ENCODE peak calls at places on chromosomes 5 and 9, in nine cellular contexts. I is IMR-90, W is heart left ventricle, L is esophagus squamous epithelium, V is HepG2, T is stomach, K is HCT116, H is adrenal gland, E is right lobe of liver. M is an unnamed sample.

GRCh38 chr9:95008151-95008771 is 281.8 kb downstream of the AOPEP start:
- DNase-seq in L (no peak), E (no peak), H (no peak), T (no peak), W (no peak), K (no peak), I (no peak), V (peak; percentile 86), M (no peak)

GRCh38 chr9:129584136-129584535 is 36.8 kb downstream of the C9orf50 start:
- DNase-seq in E (no peak), I (peak; percentile 85), K (peak; percentile 85), H (peak; percentile 77), W (peak; percentile 79), T (peak; percentile 77), V (peak; percentile 82), L (no peak), M (peak; percentile 72)

GRCh38 chr5:132771559-132771998 is 5.5 kb downstream of the SEPTIN8 start:
- DNase-seq in T (no peak), L (no peak), K (no peak), W (peak; percentile 66), H (no peak), E (no peak), I (peak; percentile 67), V (peak; percentile 90), M (peak; percentile 45)

GRCh38 chr5:134649163-134649916 is 755 bp downstream of the SEC24A start:
- DNase-seq in K (no peak), I (peak; percentile 8), L (no peak), E (peak; percentile 55), T (peak; percentile 31), W (no peak), H (peak; percentile 61), V (no peak), M (peak; percentile 50)

GRCh38 chr9:91419222-91420191 is 4.1 kb downstream of the NFIL3 start:
- DNase-seq in K (peak; percentile 90), I (peak; percentile 97), H (peak; percentile 89), V (peak; percentile 92), T (peak; percentile 53), W (peak; percentile 18), E (peak; percentile 69), L (no peak), M (peak; percentile 82)

GRCh38 chr5:172748341-172748843 is 22.6 kb downstream of the DUSP1 start:
- DNase-seq in W (peak; percentile 90), V (no peak), T (no peak), H (no peak), E (peak; percentile 61), I (no peak), K (no peak), L (no peak), M (no peak)

GRCh38 chr5:125298711-125299379 is 552.4 kb upstream of the ZNF608 start:
- DNase-seq in H (no peak), T (no peak), V (no peak), L (no peak), E (no peak), K (no peak), I (no peak), W (no peak), M (no peak)

GRCh38 chr5:112917453-112918005 is 4.5 kb downstream of the REEP5 start:
- DNase-seq in W (no peak), T (no peak), K (no peak), I (peak; percentile 49), L (no peak), H (no peak), V (peak; percentile 28), E (no peak), M (no peak)

GRCh38 chr5:12175914-12176585 is 271.8 kb upstream of the CTNND2 start:
- DNase-seq in H (no peak), L (no peak), W (no peak), I (no peak), E (no peak), T (no peak), V (no peak), K (no peak), M (no peak)

GRCh38 chr5:94893404-94894145 is 275.1 kb downstream of the SLF1 start:
- DNase-seq in E (no peak), L (no peak), I (peak; percentile 4), T (no peak), K (peak; percentile 34), H (no peak), W (no peak), V (no peak), M (no peak)

GRCh38 chr5:127184841-127185240 is 105.8 kb upstream of the MEGF10 start:
- DNase-seq in H (no peak), I (no peak), E (no peak), K (no peak), T (no peak), L (no peak), W (no peak), V (no peak), M (no peak)

GRCh38 chr5:33260098-33260497 is 180.7 kb upstream of the TARS1 start:
- DNase-seq in I (peak; percentile 42), H (no peak), L (no peak), V (no peak), K (no peak), E (no peak), W (no peak), T (no peak), M (no peak)

GRCh38 chr9:27791311-27791710 is 218.0 kb upstream of the C9orf72 start:
- DNase-seq in H (no peak), W (no peak), T (no peak), L (no peak), K (no peak), I (no peak), E (no peak), V (no peak), M (no peak)

GRCh38 chr5:16464664-16465543 is 696 bp downstream of the ZNF622 start:
- DNase-seq in H (no peak), E (no peak), T (no peak), W (peak; percentile 24), I (no peak), K (no peak), L (no peak), V (no peak), M (no peak)

GRCh38 chr5:133348406-133348805 is 263.9 kb downstream of the FSTL4 start:
- DNase-seq in T (no peak), I (no peak), H (no peak), K (no peak), V (no peak), W (no peak), E (no peak), L (no peak), M (no peak)

GRCh38 chr9:9341203-9341602 is 1271.6 kb downstream of the PTPRD start:
- DNase-seq in T (no peak), V (no peak), L (no peak), K (no peak), H (no peak), I (no peak), W (no peak), E (no peak), M (no peak)

GRCh38 chr5:58459276-58459859 is 518 bp downstream of the PLK2 start:
- DNase-seq in E (peak; percentile 51), V (peak; percentile 1), T (peak; percentile 34), H (peak; percentile 17), I (peak; percentile 38), K (no peak), W (peak; percentile 33), L (no peak), M (peak; percentile 8)

GRCh38 chr9:33287087-33287490 is 3.2 kb upstream of the NFX1 start:
- DNase-seq in I (peak; percentile 75), V (peak; percentile 67), E (no peak), W (peak; percentile 44), L (no peak), H (peak; percentile 73), K (peak; percentile 46), T (peak; percentile 55), M (peak; percentile 58)

DNA sequence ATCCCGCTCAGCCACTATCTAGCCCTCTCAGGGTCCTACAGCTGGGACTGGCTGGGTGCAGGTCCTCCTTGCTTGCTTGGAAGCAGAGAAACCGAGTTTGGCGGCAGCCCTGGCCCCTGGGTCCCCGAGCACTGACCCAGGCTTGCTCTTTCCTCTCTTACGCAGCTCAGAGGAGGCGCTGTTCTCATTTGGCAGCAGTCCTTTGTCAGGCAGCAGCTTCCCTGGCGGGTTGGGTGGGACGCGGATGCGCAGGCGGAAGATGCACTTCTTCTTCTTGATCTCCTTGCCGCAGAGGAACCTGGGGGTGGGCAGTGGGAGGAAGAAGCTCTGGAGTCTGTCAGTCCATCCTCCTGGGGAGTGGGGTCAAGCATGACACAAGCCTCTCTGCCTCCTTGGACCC is 14.5 kb downstream of the PHF19 start:
- DNase-seq in K (no peak), T (no peak), L (no peak), V (no peak), I (no peak), E (no peak), H (no peak), W (no peak), M (no peak)
- TF ChIP-seq POLR2A in K (no peak), T (no peak), L (no peak), V (no peak), I (no peak), E (no peak), H (no peak), W (no peak), M (no peak)

GRCh38 chr5:163503106-163504090 is 2.0 kb upstream of the MAT2B start:
- DNase-seq in E (peak; percentile 48), I (peak; percentile 82), L (no peak), W (peak; percentile 48), V (peak; percentile 67), K (peak; percentile 69), T (peak; percentile 57), H (peak; percentile 78), M (peak; percentile 35)
- TF ChIP-seq POLR2A in E (peak; percentile 48), I (no peak), L (no peak), W (peak; percentile 40), V (no peak), K (peak; percentile 46), T (no peak), H (peak; percentile 91), M (no peak)

DNA sequence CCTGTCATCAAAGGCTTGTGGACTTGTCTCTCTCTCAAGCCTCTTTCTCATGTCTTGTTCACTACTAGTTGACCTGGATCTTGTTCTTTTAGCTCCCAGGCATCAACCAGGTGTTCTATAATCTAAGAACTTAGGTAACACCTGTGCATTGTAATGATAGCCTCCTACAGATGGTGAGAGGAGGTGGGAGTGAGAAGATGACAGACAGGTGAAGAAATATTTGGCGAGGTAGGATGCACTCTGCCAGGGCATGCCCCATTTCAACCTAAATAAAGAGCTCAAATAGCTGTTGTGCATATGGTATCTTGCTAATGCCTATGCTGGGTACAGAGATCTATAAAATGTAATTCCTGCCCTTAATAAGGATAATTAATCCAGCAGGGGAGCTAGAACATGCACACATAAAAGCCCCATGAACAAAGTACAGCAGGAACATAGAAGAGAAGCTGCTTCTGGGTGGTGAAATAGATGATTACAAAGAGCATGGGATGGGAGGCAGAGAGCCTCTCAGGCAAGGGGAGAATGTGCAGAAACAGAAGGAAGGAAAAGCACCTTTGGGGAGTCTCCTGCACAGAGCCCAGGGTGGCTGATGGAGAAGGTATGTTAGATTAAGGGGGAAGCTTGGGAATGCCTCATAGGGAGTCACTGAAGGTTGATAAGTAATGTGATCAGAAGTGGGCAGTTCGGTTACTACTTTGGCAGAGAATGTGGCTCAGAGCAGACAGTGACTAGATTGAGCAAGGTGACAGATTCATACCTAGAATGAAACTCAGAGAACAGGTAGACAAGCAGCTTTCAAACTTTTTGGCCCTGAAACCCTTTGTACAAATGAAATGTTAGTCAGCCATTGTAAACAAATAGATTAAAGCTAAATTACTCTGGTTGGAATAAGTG is 28.1 kb upstream of the PLIN2 start:
- DNase-seq in K (no peak), W (no peak), E (no peak), V (no peak), L (no peak), T (no peak), I (no peak), H (no peak), M (no peak)
- TF ChIP-seq POLR2A in K (no peak), W (no peak), E (peak; percentile 76), V (no peak), L (no peak), T (no peak), I (no peak), H (no peak), M (no peak)

GRCh38 chr5:25995209-25995608 is 1043.2 kb downstream of the CDH9 start:
- DNase-seq in T (no peak), I (no peak), H (no peak), V (no peak), K (no peak), L (no peak), W (no peak), E (no peak), M (no peak)
- TF ChIP-seq POLR2A in T (no peak), I (no peak), H (no peak), V (no peak), K (no peak), L (no peak), W (no peak), E (no peak), M (no peak)